ENCODE peak calls at places on chromosomes 12 and 14, in six cellular contexts. D, B, R, I, G and Z are unnamed samples.

GRCh38 chr12:10559241-10559640 is 53.6 kb downstream of the EIF2S3B start:
- DNase-seq in D (no peak), B (peak), R (no peak), I (peak), G (no peak), Z (no peak)

GRCh38 chr14:86296173-86296572 is 766.2 kb downstream of the FLRT2 start:
- DNase-seq in D (peak), B (no peak), R (no peak), I (no peak), G (peak), Z (no peak)

GRCh38 chr14:31492759-31493498 is 5.1 kb upstream of the GPR33 start:
- DNase-seq in D (no peak), B (peak), R (no peak), I (no peak), G (no peak), Z (no peak)

GRCh38 chr14:69014829-69015259 is 35.7 kb upstream of the ACTN1 start:
- DNase-seq in D (peak), B (no peak), R (no peak), I (no peak), G (no peak), Z (no peak)

GRCh38 chr12:50394469-50395029 is 1.9 kb downstream of the FAM186A start:
- DNase-seq in D (no peak), B (no peak), R (no peak), I (no peak), G (no peak), Z (no peak)

GRCh38 chr12:14960548-14961465 is 594 bp downstream of the ARHGDIB start:
- DNase-seq in D (peak), B (peak), R (no peak), I (peak), G (peak), Z (no peak)

GRCh38 chr14:69432364-69432763 is 33.9 kb downstream of the SLC39A9 start:
- DNase-seq in D (no peak), B (no peak), R (no peak), I (no peak), G (no peak), Z (no peak)

GRCh38 chr14:92470215-92470614 is 43.4 kb upstream of the RIN3 start:
- DNase-seq in D (peak), B (no peak), R (no peak), I (no peak), G (peak), Z (no peak)

GRCh38 chr12:110245278-110245868 is 35.7 kb upstream of the ATP2A2 start:
- DNase-seq in D (no peak), B (peak), R (peak), I (peak), G (no peak), Z (no peak)

GRCh38 chr12:64171715-64172114 is 50.4 kb downstream of the KICS2 start:
- DNase-seq in D (peak), B (no peak), R (no peak), I (no peak), G (peak), Z (no peak)

GRCh38 chr12:10365716-10366433 is 24.0 kb downstream of the KLRK1 start:
- DNase-seq in D (peak), B (no peak), R (no peak), I (no peak), G (no peak), Z (no peak)

GRCh38 chr12:67689339-67689738 is 40.8 kb downstream of the DYRK2 start:
- DNase-seq in D (no peak), B (no peak), R (no peak), I (no peak), G (no peak), Z (no peak)

GRCh38 chr12:581321-581720 is 81.9 kb downstream of the NINJ2 start:
- DNase-seq in D (no peak), B (no peak), R (no peak), I (no peak), G (no peak), Z (no peak)

GRCh38 chr14:86884498-86884897 is 1108.5 kb downstream of the GALC start:
- DNase-seq in D (no peak), B (no peak), R (no peak), I (no peak), G (no peak), Z (no peak)

GRCh38 chr14:75533791-75534190 is 11.5 kb downstream of the BATF start:
- DNase-seq in D (no peak), B (no peak), R (no peak), I (no peak), G (no peak), Z (no peak)

GRCh38 chr14:100362311-100362927 is 39.3 kb downstream of the SLC25A47 start:
- DNase-seq in D (no peak), B (no peak), R (no peak), I (no peak), G (peak), Z (no peak)

GRCh38 chr12:87656311-87656710 is 372.9 kb downstream of the C12orf50 start:
- DNase-seq in D (no peak), B (no peak), R (no peak), I (no peak), G (no peak), Z (no peak)

GRCh38 chr12:87660987-87661769 is 368.0 kb downstream of the C12orf50 start:
- DNase-seq in D (peak), B (no peak), R (no peak), I (no peak), G (no peak), Z (no peak)

GRCh38 chr12:87667378-87667777 is 361.8 kb downstream of the C12orf50 start:
- DNase-seq in D (peak), B (peak), R (no peak), I (no peak), G (peak), Z (no peak)

DNA sequence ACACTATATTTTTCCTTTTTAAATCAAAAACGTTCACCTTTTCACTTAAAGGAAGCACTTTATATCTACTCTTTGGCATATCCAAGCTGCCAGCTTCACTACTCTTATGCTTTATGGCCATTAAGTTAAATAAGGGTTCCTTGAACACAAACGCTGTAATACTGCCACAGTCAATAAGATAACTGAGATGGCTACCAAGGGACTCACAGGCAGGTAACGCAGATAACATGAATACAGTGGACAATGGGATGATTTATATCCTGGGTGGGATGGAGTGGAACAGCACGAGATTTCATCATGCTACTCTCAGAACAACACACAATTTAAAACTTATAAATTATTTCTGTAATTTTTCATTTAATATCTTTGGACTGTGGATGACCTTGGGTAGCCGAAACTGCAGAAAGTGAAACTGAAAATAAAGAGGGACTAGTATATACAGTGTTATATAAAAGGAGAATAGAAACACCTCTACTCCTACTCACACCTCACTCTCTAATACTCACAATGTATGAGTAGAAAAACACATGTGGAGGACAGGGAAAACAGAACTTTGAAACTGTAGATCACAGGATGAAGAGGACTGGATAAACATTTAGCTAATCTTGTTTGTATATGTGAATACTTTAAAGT is 367.3 kb downstream of the C12orf50 start:
- DNase-seq in D (no peak), B (no peak), R (no peak), I (no peak), G (peak), Z (no peak)
- H3K4me3 ChIP-seq in D (peak), B (no peak), R (no peak), I (no peak), G (peak), Z (peak)

DNA sequence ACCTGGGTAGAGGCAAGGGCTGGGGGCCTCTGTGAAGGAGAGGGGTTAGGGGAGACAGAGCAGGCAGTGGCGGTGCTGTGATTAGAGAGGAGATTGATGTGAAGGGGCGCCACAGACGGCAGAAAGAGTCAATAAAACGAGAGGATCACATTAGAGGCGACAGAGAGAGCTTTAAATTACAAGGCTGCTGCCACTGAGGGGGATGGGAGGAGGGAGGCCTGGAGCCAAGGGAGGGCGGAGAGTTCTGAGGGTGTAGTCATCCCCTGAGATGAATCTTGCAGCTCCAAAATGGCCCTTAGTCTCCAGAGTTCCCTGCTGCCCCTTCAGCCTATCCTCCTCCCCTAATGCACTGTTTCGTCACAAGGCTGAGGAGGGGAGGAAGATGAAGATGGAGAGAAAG is 12.8 kb downstream of the ZFHX2 start:
- DNase-seq in D (no peak), B (no peak), R (no peak), I (no peak), G (peak), Z (no peak)
- H3K4me3 ChIP-seq in D (no peak), B (no peak), R (peak), I (no peak), G (no peak), Z (no peak)

GRCh38 chr12:17151917-17152316 is 546.0 kb upstream of the LMO3 start:
- DNase-seq in D (no peak), B (no peak), R (no peak), I (no peak), G (no peak), Z (no peak)

DNA sequence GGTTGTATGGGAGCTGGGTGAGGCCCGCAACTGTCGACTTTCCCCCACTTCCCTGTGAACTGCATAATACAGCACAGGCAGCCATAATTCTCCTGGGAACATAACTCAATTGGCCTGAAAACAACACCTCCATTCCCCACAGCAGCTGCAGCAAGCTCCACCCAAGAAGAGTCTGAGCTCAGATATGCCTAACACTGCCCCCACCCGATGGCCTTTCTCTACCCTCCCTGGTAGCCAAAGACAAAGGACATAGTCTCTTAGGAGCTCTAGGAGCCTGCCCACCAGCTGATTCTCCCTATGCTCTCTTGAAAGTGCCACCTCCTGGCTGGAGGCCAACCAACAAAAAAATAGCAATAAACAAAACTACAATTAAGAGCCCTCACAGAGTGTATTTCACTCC is 542.7 kb upstream of the LMO3 start:
- DNase-seq in D (no peak), B (peak), R (no peak), I (no peak), G (no peak), Z (no peak)
- H3K4me3 ChIP-seq in D (no peak), B (no peak), R (no peak), I (no peak), G (no peak), Z (no peak)

DNA sequence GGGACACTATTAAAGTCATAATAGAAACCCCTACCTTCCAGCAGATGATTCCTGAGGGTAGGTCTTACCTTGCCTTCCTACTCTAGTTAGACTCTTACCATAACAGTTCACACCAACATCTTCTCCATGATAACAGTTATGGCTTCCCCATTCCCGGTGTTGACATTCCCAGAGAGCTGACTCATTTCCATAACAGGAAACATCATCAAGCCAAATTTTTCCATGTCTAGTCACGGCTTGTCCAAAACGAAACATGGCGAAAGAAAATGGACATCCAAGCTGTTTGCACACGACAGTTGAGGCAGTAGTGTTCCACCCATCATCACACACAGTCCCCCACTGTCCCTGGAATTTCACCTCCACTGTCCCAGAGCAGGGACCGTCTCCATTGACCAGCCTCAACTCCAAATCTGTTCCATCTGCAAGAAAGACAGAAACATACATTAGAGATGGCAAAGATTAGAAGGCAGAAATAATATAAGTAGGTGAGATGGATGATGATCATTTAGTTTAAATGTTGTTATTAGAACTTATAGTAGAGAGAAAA is 10.6 kb downstream of the CD163L1 start:
- DNase-seq in D (peak), B (no peak), R (no peak), I (no peak), G (peak), Z (no peak)
- H3K4me3 ChIP-seq in D (no peak), B (no peak), R (no peak), I (no peak), G (no peak), Z (no peak)

DNA sequence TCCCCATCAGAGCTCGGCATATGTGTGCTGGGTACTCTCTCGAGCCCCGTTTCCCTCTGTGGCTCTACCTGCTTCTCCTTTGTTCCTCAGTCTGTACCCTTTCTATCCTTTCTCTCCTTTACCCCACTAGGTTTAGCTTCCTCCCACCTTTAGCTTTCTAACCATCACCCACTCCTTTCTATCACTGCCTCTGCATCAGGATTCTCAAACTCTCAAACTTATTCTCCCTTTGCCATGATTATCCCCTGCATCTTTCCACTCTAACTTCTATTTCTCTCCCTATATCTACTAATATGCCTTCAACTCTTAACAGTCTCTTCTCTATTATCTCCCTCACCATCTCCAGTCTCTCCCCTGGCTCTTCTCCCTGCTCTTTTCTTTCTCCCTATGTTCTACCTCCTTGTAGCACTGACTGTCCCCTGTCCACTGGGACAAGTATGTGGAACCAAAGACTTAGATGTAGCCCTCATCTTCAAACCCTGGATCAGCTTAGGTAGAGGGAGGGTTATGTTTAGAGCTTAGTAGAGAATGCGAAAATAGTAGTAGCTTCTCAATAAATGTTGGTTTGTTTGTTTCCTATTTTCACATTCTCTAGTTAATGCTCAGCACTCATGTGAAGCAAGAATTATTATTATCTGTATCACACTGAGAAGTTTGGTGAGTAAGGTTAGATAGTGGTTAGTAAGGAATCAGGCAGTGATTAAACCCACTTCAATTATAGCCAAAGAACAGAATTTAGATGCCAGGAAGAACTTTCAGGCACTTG is 3.4 kb downstream of the GDF11 start:
- DNase-seq in D (peak), B (no peak), R (peak), I (no peak), G (no peak), Z (no peak)
- H3K4me3 ChIP-seq in D (no peak), B (peak), R (peak), I (no peak), G (no peak), Z (no peak)

DNA sequence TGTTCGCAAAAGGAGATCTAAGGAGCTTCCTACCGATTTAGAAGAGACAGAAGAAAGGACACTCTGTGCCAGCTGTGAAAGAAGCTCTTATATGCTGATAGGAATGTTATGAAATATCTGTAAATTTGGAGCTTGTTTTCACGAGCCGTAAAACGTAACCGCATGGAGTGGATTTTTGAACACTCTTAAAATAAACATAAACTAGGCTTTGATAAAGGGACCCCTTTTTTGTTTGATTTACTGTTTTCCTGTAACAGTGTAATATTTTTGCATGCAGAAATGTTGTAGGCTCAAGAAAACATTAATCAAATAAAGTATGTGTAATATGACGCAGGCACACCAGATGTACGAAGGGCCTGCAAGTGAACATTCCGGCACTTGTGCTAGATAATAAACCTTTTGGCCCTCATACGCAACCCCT is 346.8 kb downstream of the ETNK1 start:
- DNase-seq in D (no peak), B (no peak), R (no peak), I (no peak), G (no peak), Z (no peak)
- H3K4me3 ChIP-seq in D (no peak), B (no peak), R (no peak), I (no peak), G (peak), Z (no peak)